ENCODE peak calls at places on chromosomes 2 and 18, in five cellular contexts. O, A, K, Y and C are unnamed samples.

GRCh38 chr2:119352357-119352756 is 14.3 kb downstream of the C2orf76 start:
- DNase-seq in O (no peak), A (peak), K (no peak), Y (no peak), C (no peak)

GRCh38 chr2:55391615-55392242 is 27.9 kb downstream of the CCDC88A start:
- DNase-seq in O (no peak), A (no peak), K (no peak), Y (no peak), C (no peak)

GRCh38 chr2:62698653-62699052 is 6.9 kb upstream of the EHBP1 start:
- DNase-seq in O (no peak), A (no peak), K (no peak), Y (no peak), C (no peak)

GRCh38 chr2:240237609-240238151 is 97.2 kb upstream of the OTOS start:
- DNase-seq in O (peak), A (peak), K (no peak), Y (peak), C (no peak)

GRCh38 chr2:143259368-143259958 is 130.2 kb downstream of the ARHGAP15 start:
- DNase-seq in O (peak), A (peak), K (peak), Y (peak), C (peak)

GRCh38 chr2:100242891-100243670 is 79.2 kb downstream of the LONRF2 start:
- DNase-seq in O (peak), A (peak), K (peak), Y (peak), C (peak)

GRCh38 chr18:657311-657997 is at the start of gene TYMS:
- DNase-seq in O (peak), A (peak), K (peak), Y (peak), C (peak)

GRCh38 chr2:179461367-179461886 is 196.8 kb upstream of the SESTD1 start:
- DNase-seq in O (no peak), A (no peak), K (no peak), Y (peak), C (no peak)

GRCh38 chr2:25161055-25161781 is 7.2 kb downstream of the POMC start:
- DNase-seq in O (peak), A (peak), K (peak), Y (no peak), C (no peak)

GRCh38 chr2:237429761-237430160 is 15.8 kb upstream of the COL6A3 start:
- DNase-seq in O (peak), A (no peak), K (no peak), Y (peak), C (no peak)

GRCh38 chr2:173017657-173018420 is 57.8 kb upstream of the MAP3K20 start:
- DNase-seq in O (no peak), A (no peak), K (no peak), Y (no peak), C (no peak)

GRCh38 chr2:110973275-110973674 is 147.4 kb upstream of the BCL2L11 start:
- DNase-seq in O (no peak), A (no peak), K (no peak), Y (no peak), C (no peak)

GRCh38 chr2:101277111-101277510 is 24.4 kb downstream of the CNOT11 start:
- DNase-seq in O (peak), A (no peak), K (no peak), Y (no peak), C (no peak)

GRCh38 chr2:11109002-11109401 is 46.3 kb upstream of the SLC66A3 start:
- DNase-seq in O (no peak), A (no peak), K (no peak), Y (no peak), C (no peak)

GRCh38 chr2:212961255-212961654 is 190.2 kb downstream of the IKZF2 start:
- DNase-seq in O (no peak), A (no peak), K (no peak), Y (no peak), C (no peak)

GRCh38 chr2:211744379-211744778 is 794.2 kb downstream of the ERBB4 start:
- DNase-seq in O (no peak), A (no peak), K (no peak), Y (no peak), C (no peak)

GRCh38 chr18:13285874-13286273 is 67.3 kb downstream of the LDLRAD4 start:
- DNase-seq in O (no peak), A (no peak), K (no peak), Y (no peak), C (no peak)

GRCh38 chr2:28342081-28342967 is 50.3 kb upstream of the FOSL2 start:
- DNase-seq in O (peak), A (peak), K (no peak), Y (peak), C (peak)

GRCh38 chr2:177273456-177273855 is 8.9 kb upstream of the NFE2L2 start:
- DNase-seq in O (no peak), A (no peak), K (no peak), Y (no peak), C (no peak)

GRCh38 chr18:61896767-61897166 is 4.0 kb upstream of the RNF152 start:
- DNase-seq in O (peak), A (peak), K (no peak), Y (peak), C (no peak)

GRCh38 chr2:102764083-102764482 is 2.3 kb downstream of the TMEM182 start:
- DNase-seq in O (peak), A (no peak), K (no peak), Y (no peak), C (no peak)

GRCh38 chr2:148882051-148882450 is 7.0 kb downstream of the KIF5C start:
- DNase-seq in O (no peak), A (no peak), K (no peak), Y (peak), C (no peak)

GRCh38 chr2:72144746-72145657 is 2.7 kb downstream of the CYP26B1 start:
- DNase-seq in O (no peak), A (peak), K (peak), Y (no peak), C (peak)

GRCh38 chr2:146579154-146579930 is 1265.5 kb upstream of the ACVR2A start:
- DNase-seq in O (peak), A (no peak), K (no peak), Y (peak), C (peak)

GRCh38 chr2:223941579-223942277 is 3.4 kb downstream of the WDFY1 start:
- DNase-seq in O (peak), A (no peak), K (peak), Y (peak), C (no peak)

GRCh38 chr2:135768863-135769262 is 27.2 kb downstream of the UBXN4 start:
- DNase-seq in O (no peak), A (no peak), K (no peak), Y (no peak), C (no peak)

GRCh38 chr2:72004976-72005375 is 142.7 kb downstream of the CYP26B1 start:
- DNase-seq in O (no peak), A (no peak), K (no peak), Y (no peak), C (no peak)